ENCODE peak calls at places on chromosomes 7 and 10, in nine cellular contexts. One of them, this sample, is unnamed.

GRCh38 chr7:105325225-105325904 is 63.4 kb downstream of the SRPK2 start:
- DNase-seq in kidney epithelial cell: no peak
- DNase-seq in colonic mucosa: no peak
- DNase-seq in RWPE1: no peak
- DNase-seq in fibroblast of the aortic adventitia: no peak
- DNase-seq in activated B cell treated with CpG ODN at 0.5 μM for 24 hours: no peak
- DNase-seq in bronchial epithelial cell: no peak
- DNase-seq in lower lobe of right lung: no peak
- DNase-seq in spleen: no peak
- DNase-seq in this sample: no peak

GRCh38 chr7:3520206-3520605 is 219.2 kb downstream of the SDK1 start:
- DNase-seq in RWPE1: no peak
- DNase-seq in activated B cell treated with CpG ODN at 0.5 μM for 24 hours: no peak
- DNase-seq in kidney epithelial cell: no peak
- DNase-seq in fibroblast of the aortic adventitia: no peak
- DNase-seq in lower lobe of right lung: no peak
- DNase-seq in spleen: no peak
- DNase-seq in bronchial epithelial cell: no peak
- DNase-seq in colonic mucosa: no peak
- DNase-seq in this sample: no peak

GRCh38 chr7:151040616-151041375 is 7.5 kb upstream of the ASIC3 start:
- DNase-seq in spleen: no peak
- DNase-seq in bronchial epithelial cell: no peak
- DNase-seq in lower lobe of right lung: no peak
- DNase-seq in colonic mucosa: no peak
- DNase-seq in RWPE1: no peak
- DNase-seq in kidney epithelial cell: no peak
- DNase-seq in fibroblast of the aortic adventitia: no peak
- DNase-seq in activated B cell treated with CpG ODN at 0.5 μM for 24 hours: no peak
- DNase-seq in this sample: no peak

GRCh38 chr10:15726042-15726441 is 6.3 kb upstream of the ITGA8 start:
- DNase-seq in colonic mucosa: no peak
- DNase-seq in RWPE1: no peak
- DNase-seq in spleen: no peak
- DNase-seq in fibroblast of the aortic adventitia: no peak
- DNase-seq in kidney epithelial cell: no peak
- DNase-seq in activated B cell treated with CpG ODN at 0.5 μM for 24 hours: no peak
- DNase-seq in bronchial epithelial cell: no peak
- DNase-seq in lower lobe of right lung: no peak
- DNase-seq in this sample: no peak

GRCh38 chr7:69864283-69864682 is 266.0 kb downstream of the AUTS2 start:
- DNase-seq in spleen: no peak
- DNase-seq in bronchial epithelial cell: no peak
- DNase-seq in lower lobe of right lung: no peak
- DNase-seq in RWPE1: no peak
- DNase-seq in fibroblast of the aortic adventitia: no peak
- DNase-seq in colonic mucosa: no peak
- DNase-seq in kidney epithelial cell: no peak
- DNase-seq in activated B cell treated with CpG ODN at 0.5 μM for 24 hours: no peak
- DNase-seq in this sample: no peak

GRCh38 chr10:1169186-1169885 is 113.2 kb downstream of the WDR37 start:
- DNase-seq in colonic mucosa: no peak
- DNase-seq in spleen: peak
- DNase-seq in bronchial epithelial cell: no peak
- DNase-seq in lower lobe of right lung: no peak
- DNase-seq in kidney epithelial cell: no peak
- DNase-seq in activated B cell treated with CpG ODN at 0.5 μM for 24 hours: no peak
- DNase-seq in fibroblast of the aortic adventitia: no peak
- DNase-seq in RWPE1: no peak
- DNase-seq in this sample: no peak

GRCh38 chr7:84637568-84638338 is 443.2 kb upstream of the SEMA3A start:
- DNase-seq in colonic mucosa: no peak
- DNase-seq in kidney epithelial cell: peak
- DNase-seq in fibroblast of the aortic adventitia: peak
- DNase-seq in activated B cell treated with CpG ODN at 0.5 μM for 24 hours: no peak
- DNase-seq in bronchial epithelial cell: peak
- DNase-seq in spleen: peak
- DNase-seq in RWPE1: peak
- DNase-seq in lower lobe of right lung: no peak
- DNase-seq in this sample: peak

GRCh38 chr7:119271147-119271779 is 1001.7 kb upstream of the KCND2 start:
- DNase-seq in activated B cell treated with CpG ODN at 0.5 μM for 24 hours: no peak
- DNase-seq in fibroblast of the aortic adventitia: no peak
- DNase-seq in bronchial epithelial cell: no peak
- DNase-seq in lower lobe of right lung: no peak
- DNase-seq in RWPE1: no peak
- DNase-seq in kidney epithelial cell: no peak
- DNase-seq in colonic mucosa: no peak
- DNase-seq in spleen: peak
- DNase-seq in this sample: no peak

GRCh38 chr10:83212632-83213349 is 926.5 kb upstream of the GHITM start:
- DNase-seq in spleen: no peak
- DNase-seq in activated B cell treated with CpG ODN at 0.5 μM for 24 hours: no peak
- DNase-seq in fibroblast of the aortic adventitia: peak
- DNase-seq in colonic mucosa: no peak
- DNase-seq in kidney epithelial cell: no peak
- DNase-seq in bronchial epithelial cell: peak
- DNase-seq in lower lobe of right lung: no peak
- DNase-seq in RWPE1: no peak
- DNase-seq in this sample: no peak

GRCh38 chr7:3436746-3437145 is 135.7 kb downstream of the SDK1 start:
- DNase-seq in fibroblast of the aortic adventitia: peak
- DNase-seq in colonic mucosa: no peak
- DNase-seq in RWPE1: peak
- DNase-seq in bronchial epithelial cell: peak
- DNase-seq in activated B cell treated with CpG ODN at 0.5 μM for 24 hours: no peak
- DNase-seq in lower lobe of right lung: no peak
- DNase-seq in spleen: no peak
- DNase-seq in kidney epithelial cell: no peak
- DNase-seq in this sample: no peak

GRCh38 chr7:20784311-20785210 is 2.1 kb downstream of the SP8 start:
- DNase-seq in kidney epithelial cell: peak
- DNase-seq in fibroblast of the aortic adventitia: no peak
- DNase-seq in spleen: no peak
- DNase-seq in bronchial epithelial cell: peak
- DNase-seq in activated B cell treated with CpG ODN at 0.5 μM for 24 hours: no peak
- DNase-seq in RWPE1: peak
- DNase-seq in lower lobe of right lung: no peak
- DNase-seq in colonic mucosa: no peak
- DNase-seq in this sample: no peak

GRCh38 chr10:132004052-132004451 is 22.3 kb upstream of the BNIP3 start:
- DNase-seq in colonic mucosa: no peak
- DNase-seq in spleen: no peak
- DNase-seq in fibroblast of the aortic adventitia: no peak
- DNase-seq in RWPE1: no peak
- DNase-seq in lower lobe of right lung: no peak
- DNase-seq in activated B cell treated with CpG ODN at 0.5 μM for 24 hours: no peak
- DNase-seq in bronchial epithelial cell: no peak
- DNase-seq in kidney epithelial cell: no peak
- DNase-seq in this sample: no peak

DNA sequence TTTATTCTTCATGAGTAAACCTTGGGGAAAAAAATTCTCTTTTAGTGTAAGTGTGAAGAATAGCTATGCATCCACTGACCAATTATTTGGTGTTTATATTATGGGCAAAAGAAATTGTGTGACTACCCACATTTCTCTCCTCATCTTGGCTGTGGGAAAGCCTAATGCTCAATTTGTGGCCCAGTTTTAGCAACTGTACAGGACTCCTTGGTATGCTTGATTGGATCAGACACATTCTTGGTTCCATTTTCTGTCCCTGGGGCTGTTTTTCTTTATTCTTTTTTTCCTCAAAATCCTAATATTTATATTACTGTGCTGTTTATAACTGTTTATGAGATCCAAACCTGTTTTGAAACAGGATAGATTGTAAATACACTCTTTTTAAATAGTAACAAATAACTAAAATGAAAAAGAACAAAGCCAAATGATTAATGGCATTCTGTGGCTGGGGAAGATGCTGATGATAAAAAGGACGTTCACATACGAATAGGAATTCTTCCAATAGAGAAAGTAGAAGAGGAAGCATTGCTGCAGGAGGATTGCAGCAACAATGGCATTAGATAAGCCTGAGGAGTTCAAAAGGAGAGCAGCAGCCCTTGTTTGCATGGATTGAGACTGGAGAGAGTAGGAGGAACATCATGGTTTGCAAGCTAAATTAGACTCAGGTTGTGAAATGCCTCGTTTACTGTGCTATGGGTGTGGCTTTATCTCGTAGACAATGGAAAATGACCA is 580.5 kb downstream of the INHBA start:
- DNase-seq in fibroblast of the aortic adventitia: peak
- DNase-seq in bronchial epithelial cell: no peak
- DNase-seq in spleen: no peak
- DNase-seq in activated B cell treated with CpG ODN at 0.5 μM for 24 hours: no peak
- DNase-seq in kidney epithelial cell: no peak
- DNase-seq in lower lobe of right lung: no peak
- DNase-seq in colonic mucosa: no peak
- DNase-seq in RWPE1: no peak
- DNase-seq in this sample: no peak
- TF ChIP-seq CTCF in fibroblast of the aortic adventitia: no peak
- TF ChIP-seq CTCF in bronchial epithelial cell: no peak
- TF ChIP-seq CTCF in spleen: no peak
- TF ChIP-seq CTCF in activated B cell treated with CpG ODN at 0.5 μM for 24 hours: no peak
- TF ChIP-seq CTCF in kidney epithelial cell: no peak
- TF ChIP-seq CTCF in lower lobe of right lung: no peak
- TF ChIP-seq CTCF in colonic mucosa: no peak
- TF ChIP-seq CTCF in RWPE1: no peak
- TF ChIP-seq CTCF in this sample: no peak

GRCh38 chr7:155953501-155953778 is 141.2 kb upstream of the SHH start:
- DNase-seq in RWPE1: no peak
- DNase-seq in colonic mucosa: no peak
- DNase-seq in kidney epithelial cell: no peak
- DNase-seq in bronchial epithelial cell: no peak
- DNase-seq in lower lobe of right lung: no peak
- DNase-seq in fibroblast of the aortic adventitia: no peak
- DNase-seq in spleen: no peak
- DNase-seq in activated B cell treated with CpG ODN at 0.5 μM for 24 hours: no peak
- DNase-seq in this sample: no peak

GRCh38 chr7:155950898-155951553 is 138.8 kb upstream of the SHH start:
- DNase-seq in fibroblast of the aortic adventitia: no peak
- DNase-seq in colonic mucosa: no peak
- DNase-seq in spleen: no peak
- DNase-seq in kidney epithelial cell: no peak
- DNase-seq in RWPE1: peak
- DNase-seq in bronchial epithelial cell: no peak
- DNase-seq in activated B cell treated with CpG ODN at 0.5 μM for 24 hours: no peak
- DNase-seq in lower lobe of right lung: no peak
- DNase-seq in this sample: no peak

GRCh38 chr7:155948845-155949244 is 136.6 kb upstream of the SHH start:
- DNase-seq in RWPE1: no peak
- DNase-seq in kidney epithelial cell: no peak
- DNase-seq in bronchial epithelial cell: no peak
- DNase-seq in fibroblast of the aortic adventitia: no peak
- DNase-seq in activated B cell treated with CpG ODN at 0.5 μM for 24 hours: no peak
- DNase-seq in spleen: no peak
- DNase-seq in colonic mucosa: no peak
- DNase-seq in lower lobe of right lung: no peak
- DNase-seq in this sample: no peak

GRCh38 chr7:155953781-155954549 is 141.7 kb upstream of the SHH start:
- DNase-seq in colonic mucosa: peak
- DNase-seq in RWPE1: no peak
- DNase-seq in spleen: no peak
- DNase-seq in fibroblast of the aortic adventitia: no peak
- DNase-seq in bronchial epithelial cell: no peak
- DNase-seq in lower lobe of right lung: no peak
- DNase-seq in activated B cell treated with CpG ODN at 0.5 μM for 24 hours: no peak
- DNase-seq in kidney epithelial cell: no peak
- DNase-seq in this sample: no peak

DNA sequence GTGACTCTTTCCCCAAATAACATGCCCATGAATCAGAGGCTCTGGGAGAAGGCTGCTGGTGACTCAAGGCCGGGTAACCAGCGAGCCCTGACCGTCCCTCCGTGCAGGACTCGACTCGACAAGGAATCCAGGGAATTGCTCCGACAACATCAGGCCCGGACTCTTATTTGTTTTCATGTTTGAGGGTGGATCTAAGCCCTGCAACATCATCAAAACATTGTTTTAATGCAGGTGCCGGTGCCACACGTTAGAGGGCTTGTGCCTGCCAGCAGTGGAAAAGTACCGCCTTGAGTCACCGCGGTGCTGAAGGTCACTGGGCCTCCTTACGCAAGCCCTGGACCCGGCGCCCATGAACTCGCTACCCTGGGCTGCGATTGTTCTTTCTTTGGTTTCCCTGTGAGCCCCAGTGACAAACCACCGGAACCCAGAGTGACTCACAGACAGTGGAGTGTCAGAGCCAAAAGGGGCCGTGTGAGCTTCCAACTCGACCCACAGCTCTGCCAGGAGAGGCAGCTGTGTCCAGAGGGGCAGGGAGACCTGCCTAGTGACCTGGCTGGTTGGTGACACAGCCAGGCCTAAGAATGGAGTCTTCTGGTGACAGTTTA is 139.4 kb upstream of the SHH start:
- DNase-seq in lower lobe of right lung: no peak
- DNase-seq in colonic mucosa: no peak
- DNase-seq in kidney epithelial cell: peak
- DNase-seq in bronchial epithelial cell: peak
- DNase-seq in activated B cell treated with CpG ODN at 0.5 μM for 24 hours: no peak
- DNase-seq in spleen: no peak
- DNase-seq in fibroblast of the aortic adventitia: peak
- DNase-seq in RWPE1: peak
- DNase-seq in this sample: no peak
- TF ChIP-seq CTCF in lower lobe of right lung: no peak
- TF ChIP-seq CTCF in colonic mucosa: no peak
- TF ChIP-seq CTCF in kidney epithelial cell: no peak
- TF ChIP-seq CTCF in bronchial epithelial cell: no peak
- TF ChIP-seq CTCF in activated B cell treated with CpG ODN at 0.5 μM for 24 hours: no peak
- TF ChIP-seq CTCF in spleen: no peak
- TF ChIP-seq CTCF in fibroblast of the aortic adventitia: no peak
- TF ChIP-seq CTCF in RWPE1: no peak
- TF ChIP-seq CTCF in this sample: no peak

GRCh38 chr7:111853231-111853990 is 291.1 kb upstream of the IMMP2L start:
- DNase-seq in fibroblast of the aortic adventitia: peak
- DNase-seq in kidney epithelial cell: no peak
- DNase-seq in spleen: no peak
- DNase-seq in colonic mucosa: no peak
- DNase-seq in activated B cell treated with CpG ODN at 0.5 μM for 24 hours: no peak
- DNase-seq in lower lobe of right lung: no peak
- DNase-seq in bronchial epithelial cell: no peak
- DNase-seq in RWPE1: no peak
- DNase-seq in this sample: peak
- TF ChIP-seq CTCF in fibroblast of the aortic adventitia: peak
- TF ChIP-seq CTCF in kidney epithelial cell: no peak
- TF ChIP-seq CTCF in spleen: no peak
- TF ChIP-seq CTCF in colonic mucosa: no peak
- TF ChIP-seq CTCF in activated B cell treated with CpG ODN at 0.5 μM for 24 hours: no peak
- TF ChIP-seq CTCF in lower lobe of right lung: no peak
- TF ChIP-seq CTCF in bronchial epithelial cell: no peak
- TF ChIP-seq CTCF in RWPE1: no peak
- TF ChIP-seq CTCF in this sample: peak

GRCh38 chr7:38975944-38976392 is 1.7 kb upstream of the POU6F2 start:
- DNase-seq in kidney epithelial cell: no peak
- DNase-seq in lower lobe of right lung: peak
- DNase-seq in colonic mucosa: no peak
- DNase-seq in activated B cell treated with CpG ODN at 0.5 μM for 24 hours: no peak
- DNase-seq in bronchial epithelial cell: no peak
- DNase-seq in fibroblast of the aortic adventitia: no peak
- DNase-seq in RWPE1: no peak
- DNase-seq in spleen: no peak
- DNase-seq in this sample: no peak
- TF ChIP-seq CTCF in kidney epithelial cell: no peak
- TF ChIP-seq CTCF in lower lobe of right lung: no peak
- TF ChIP-seq CTCF in colonic mucosa: no peak
- TF ChIP-seq CTCF in activated B cell treated with CpG ODN at 0.5 μM for 24 hours: no peak
- TF ChIP-seq CTCF in bronchial epithelial cell: no peak
- TF ChIP-seq CTCF in fibroblast of the aortic adventitia: no peak
- TF ChIP-seq CTCF in RWPE1: no peak
- TF ChIP-seq CTCF in spleen: no peak
- TF ChIP-seq CTCF in this sample: no peak

This sample was measured in HFFc6.